ENCODE peak calls at places on chromosome 7, in nine cellular contexts. K is hypothalamus; B is NCI-H1417; J is left colon; S is type B pancreatic cell; H is stimulated activated CD4-positive, alpha-beta T cell treated with anti-CD3 and anti-CD28 coated beads, Interleukin-2, amount 100 ng/mL, for 48 hours; Y is G401; M is germinal center; O is GM13977. A is an unnamed sample.

GRCh38 chr7:44415510-44415909 is 74.9 kb downstream of the NUDCD3 start:
- DNase-seq in K (no peak), B (no peak), J (no peak), S (no peak), H (no peak), Y (no peak), M (no peak), O (no peak), A (no peak)

GRCh38 chr7:86932038-86932512 is 127.4 kb downstream of the ELAPOR2 start:
- DNase-seq in K (no peak), B (no peak), J (no peak), S (no peak), H (no peak), Y (no peak), M (no peak), O (no peak), A (no peak)

GRCh38 chr7:1156782-1157535 is 3.0 kb downstream of the ZFAND2A start:
- DNase-seq in K (no peak), B (no peak), J (peak), S (no peak), H (no peak), Y (no peak), M (no peak), O (no peak), A (no peak)

GRCh38 chr7:45457591-45457990 is 116.6 kb upstream of the ADCY1 start:
- DNase-seq in K (no peak), B (peak), J (no peak), S (no peak), H (no peak), Y (no peak), M (no peak), O (no peak), A (peak)

GRCh38 chr7:47611045-47611511 is 29.2 kb upstream of the TNS3 start:
- DNase-seq in K (no peak), B (no peak), J (peak), S (no peak), H (no peak), Y (no peak), M (no peak), O (no peak), A (no peak)

GRCh38 chr7:127409629-127410028 is 17.1 kb upstream of the ZNF800 start:
- DNase-seq in K (no peak), B (no peak), J (no peak), S (no peak), H (no peak), Y (no peak), M (no peak), O (no peak), A (no peak)

GRCh38 chr7:45598697-45599520 is 24.7 kb downstream of the ADCY1 start:
- DNase-seq in K (no peak), B (no peak), J (no peak), S (peak), H (no peak), Y (no peak), M (no peak), O (no peak), A (no peak)

GRCh38 chr7:28466885-28467284 is 54.6 kb downstream of the CREB5 start:
- DNase-seq in K (no peak), B (no peak), J (no peak), S (no peak), H (no peak), Y (no peak), M (no peak), O (no peak), A (no peak)

GRCh38 chr7:128954830-128955797 is 17.4 kb downstream of the IRF5 start:
- DNase-seq in K (no peak), B (peak), J (no peak), S (no peak), H (no peak), Y (no peak), M (peak), O (no peak), A (peak)

GRCh38 chr7:26784118-26784517 is 80.3 kb downstream of the SKAP2 start:
- DNase-seq in K (no peak), B (no peak), J (no peak), S (no peak), H (no peak), Y (no peak), M (no peak), O (no peak), A (no peak)

GRCh38 chr7:105587899-105588690 is 6.8 kb upstream of the EFCAB10 start:
- DNase-seq in K (no peak), B (peak), J (no peak), S (no peak), H (no peak), Y (no peak), M (no peak), O (no peak), A (no peak)

GRCh38 chr7:141198191-141198958 is 124.5 kb downstream of the TMEM178B start:
- DNase-seq in K (no peak), B (no peak), J (no peak), S (no peak), H (no peak), Y (no peak), M (no peak), O (no peak), A (no peak)